ENCODE peak calls at places on chromosomes 13 and 19, in nine cellular contexts. Y, T, O, X, E, U, G, P and S are unnamed samples.

GRCh38 chr19:1159864-1160595 is 14.0 kb downstream of the SBNO2 start:
- DNase-seq in Y (no peak), T (no peak), O (no peak), X (no peak), E (no peak), U (no peak), G (no peak), P (no peak), S (no peak)

GRCh38 chr13:104525467-104525866 is 1459.2 kb upstream of the SLC10A2 start:
- DNase-seq in Y (no peak), T (no peak), O (no peak), X (no peak), E (no peak), U (no peak), G (no peak), P (no peak), S (no peak)

GRCh38 chr19:47510516-47511127 is 4.2 kb downstream of the NAPA start:
- DNase-seq in Y (no peak), T (no peak), O (no peak), X (no peak), E (no peak), U (no peak), G (no peak), P (no peak), S (no peak)

GRCh38 chr13:24670927-24671326 is 9.3 kb upstream of the ATP12A start:
- DNase-seq in Y (no peak), T (no peak), O (peak; percentile 47), X (no peak), E (peak; percentile 21), U (no peak), G (no peak), P (no peak), S (no peak)

GRCh38 chr13:35965226-35965927 is 165.8 kb downstream of the DCLK1 start:
- DNase-seq in Y (no peak), T (no peak), O (no peak), X (no peak), E (no peak), U (no peak), G (no peak), P (no peak), S (no peak)

GRCh38 chr19:6423499-6424189 is 967 bp downstream of the KHSRP start:
- DNase-seq in Y (peak; percentile 45), T (no peak), O (peak; percentile 52), X (peak; percentile 57), E (peak; percentile 60), U (peak; percentile 53), G (no peak), P (no peak), S (no peak)

GRCh38 chr13:27657724-27658123 is 36.0 kb downstream of the POLR1D start:
- DNase-seq in Y (no peak), T (no peak), O (no peak), X (no peak), E (no peak), U (no peak), G (no peak), P (no peak), S (no peak)

GRCh38 chr19:50233308-50233910 is 30.0 kb downstream of the MYH14 start:
- DNase-seq in Y (no peak), T (no peak), O (no peak), X (no peak), E (no peak), U (no peak), G (no peak), P (no peak), S (no peak)

GRCh38 chr13:24052547-24052981 is 108.0 kb upstream of the SPATA13 start:
- DNase-seq in Y (no peak), T (no peak), O (no peak), X (no peak), E (no peak), U (no peak), G (no peak), P (no peak), S (no peak)

GRCh38 chr19:23774156-23774971 is 15.7 kb upstream of the ZNF681 start:
- DNase-seq in Y (no peak), T (no peak), O (no peak), X (no peak), E (peak; percentile 12), U (no peak), G (no peak), P (no peak), S (peak; percentile 71)

GRCh38 chr13:46964789-46965527 is 68.1 kb upstream of the HTR2A start:
- DNase-seq in Y (no peak), T (no peak), O (no peak), X (no peak), E (peak; percentile 69), U (no peak), G (no peak), P (no peak), S (no peak)

GRCh38 chr19:17576758-17577532 is 21.5 kb downstream of the COLGALT1 start:
- DNase-seq in Y (peak; percentile 54), T (no peak), O (no peak), X (peak; percentile 19), E (peak; percentile 45), U (peak; percentile 98), G (peak; percentile 43), P (no peak), S (no peak)

GRCh38 chr19:6066661-6067646 is 43.3 kb downstream of the RFX2 start:
- DNase-seq in Y (peak; percentile 72), T (no peak), O (peak; percentile 84), X (no peak), E (peak; percentile 94), U (peak; percentile 68), G (peak; percentile 68), P (no peak), S (peak; percentile 96)

GRCh38 chr13:97834255-97834654 is 119.2 kb upstream of the IPO5 start:
- DNase-seq in Y (no peak), T (no peak), O (no peak), X (no peak), E (no peak), U (no peak), G (no peak), P (no peak), S (no peak)
- TF ChIP-seq CTCF in Y (no peak), T (no peak), O (no peak), X (no peak), E (no peak), U (no peak), G (no peak), P (no peak), S (no peak)

GRCh38 chr13:29909975-29910674 is 59.7 kb upstream of the UBL3 start:
- DNase-seq in Y (no peak), T (no peak), O (no peak), X (no peak), E (peak; percentile 71), U (no peak), G (no peak), P (no peak), S (no peak)

GRCh38 chr13:29908917-29909755 is 58.7 kb upstream of the UBL3 start:
- DNase-seq in Y (no peak), T (no peak), O (no peak), X (no peak), E (no peak), U (no peak), G (no peak), P (no peak), S (no peak)

GRCh38 chr13:29907670-29908069 is 57.3 kb upstream of the UBL3 start:
- DNase-seq in Y (no peak), T (no peak), O (no peak), X (no peak), E (no peak), U (no peak), G (no peak), P (no peak), S (no peak)

GRCh38 chr13:29906432-29907011 is 56.1 kb upstream of the UBL3 start:
- DNase-seq in Y (no peak), T (no peak), O (no peak), X (no peak), E (no peak), U (no peak), G (no peak), P (no peak), S (no peak)

GRCh38 chr13:29908411-29908810 is 58.0 kb upstream of the UBL3 start:
- DNase-seq in Y (no peak), T (no peak), O (no peak), X (no peak), E (peak; percentile 65), U (no peak), G (no peak), P (no peak), S (no peak)
- TF ChIP-seq CTCF in Y (no peak), T (no peak), O (no peak), X (no peak), E (no peak), U (no peak), G (no peak), P (no peak), S (no peak)

GRCh38 chr19:52170304-52170703 is 1.1 kb downstream of the ZNF836 start:
- DNase-seq in Y (no peak), T (no peak), O (no peak), X (no peak), E (no peak), U (no peak), G (no peak), P (no peak), S (no peak)

GRCh38 chr19:52171321-52172169 is at the start of gene ZNF836:
- DNase-seq in Y (peak; percentile 64), T (peak; percentile 51), O (peak; percentile 72), X (peak; percentile 93), E (peak; percentile 72), U (peak; percentile 94), G (peak; percentile 72), P (no peak), S (peak; percentile 84)

GRCh38 chr19:52176574-52176973 is 5.2 kb upstream of the ZNF836 start:
- DNase-seq in Y (no peak), T (no peak), O (no peak), X (no peak), E (no peak), U (no peak), G (no peak), P (no peak), S (no peak)

GRCh38 chr19:52172347-52172746 is 926 bp upstream of the ZNF836 start:
- DNase-seq in Y (no peak), T (no peak), O (no peak), X (no peak), E (no peak), U (no peak), G (no peak), P (no peak), S (no peak)

DNA sequence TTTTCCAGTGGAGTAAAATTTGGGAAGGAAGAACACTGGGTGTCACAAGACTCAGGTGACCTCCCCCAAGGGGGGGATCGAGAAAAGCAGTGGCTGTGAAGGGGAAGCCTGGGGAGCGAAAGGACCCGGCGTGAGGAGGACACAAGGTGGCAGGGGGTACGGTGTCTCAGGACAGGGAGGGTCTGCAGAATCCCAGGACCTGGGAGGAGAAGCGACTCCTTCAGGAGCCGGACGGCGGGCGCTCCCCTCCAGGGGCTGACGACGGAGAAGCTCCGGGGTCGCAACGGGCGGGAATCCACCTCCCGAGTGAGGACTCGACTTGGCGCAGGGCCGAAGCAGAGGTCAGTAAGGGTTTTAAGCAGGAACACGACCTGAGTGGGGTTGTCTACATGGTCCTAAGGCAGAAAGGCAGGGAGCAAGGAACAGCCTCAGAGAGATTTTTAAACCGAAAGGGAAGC is 529 bp downstream of the ZNF836 start:
- DNase-seq in Y (peak; percentile 20), T (no peak), O (peak; percentile 40), X (no peak), E (no peak), U (peak; percentile 73), G (peak; percentile 15), P (no peak), S (no peak)
- TF ChIP-seq CTCF in Y (no peak), T (no peak), O (no peak), X (no peak), E (no peak), U (no peak), G (no peak), P (no peak), S (no peak)

GRCh38 chr19:36221474-36221873 is 6.6 kb downstream of the ZNF146 start:
- DNase-seq in Y (no peak), T (no peak), O (no peak), X (no peak), E (no peak), U (no peak), G (no peak), P (no peak), S (no peak)
- TF ChIP-seq CTCF in Y (no peak), T (no peak), O (no peak), X (no peak), E (no peak), U (no peak), G (no peak), P (no peak), S (no peak)